ENCODE peak calls at places on chromosomes 4 and X, in five cellular contexts. O is DND-41, Y is fibroblast of pulmonary artery, U is tibial nerve, W is sigmoid colon. I is an unnamed sample.

GRCh38 chrX:151039351-151039750 is 56.2 kb downstream of the HMGB3 start:
- DNase-seq in O (no peak), Y (no peak), U (no peak), W (no peak), I (no peak)

GRCh38 chr4:153467154-153467896 is 1.2 kb downstream of the TMEM131L start:
- DNase-seq in O (peak), Y (no peak), U (no peak), W (peak), I (no peak)

GRCh38 chr4:2251795-2252529 is 9.9 kb downstream of the MXD4 start:
- DNase-seq in O (peak), Y (no peak), U (peak), W (peak), I (no peak)

GRCh38 chr4:155796031-155796430 is 37.2 kb downstream of the GUCY1B1 start:
- DNase-seq in O (no peak), Y (peak), U (no peak), W (no peak), I (peak)

GRCh38 chr4:117085185-117085701 is at the start of gene TRAM1L1:
- DNase-seq in O (peak), Y (peak), U (no peak), W (peak), I (peak)

GRCh38 chr4:35365186-35365585 is 879.1 kb downstream of the ARAP2 start:
- DNase-seq in O (no peak), Y (no peak), U (no peak), W (no peak), I (no peak)

GRCh38 chrX:63934791-63935190 is 149.8 kb upstream of the ARHGEF9 start:
- DNase-seq in O (no peak), Y (no peak), U (no peak), W (no peak), I (no peak)

GRCh38 chrX:71958281-71958675 is 47.6 kb downstream of the NHSL2 start:
- DNase-seq in O (no peak), Y (peak), U (no peak), W (no peak), I (no peak)

GRCh38 chr4:20698382-20698781 is 1.9 kb upstream of the PACRGL start:
- DNase-seq in O (no peak), Y (peak), U (no peak), W (no peak), I (peak)

GRCh38 chrX:11363069-11363594 is 69.9 kb downstream of the AMELX start:
- DNase-seq in O (no peak), Y (no peak), U (no peak), W (no peak), I (no peak)

GRCh38 chrX:106802388-106803275 is at the start of gene TBC1D8B:
- DNase-seq in O (no peak), Y (peak), U (peak), W (peak), I (peak)

GRCh38 chr4:104394409-104394813 is 100.3 kb downstream of the CXXC4 start:
- DNase-seq in O (no peak), Y (no peak), U (no peak), W (no peak), I (no peak)

GRCh38 chrX:71181910-71182799 is 37.5 kb downstream of the NLGN3 start:
- DNase-seq in O (peak), Y (peak), U (peak), W (peak), I (peak)

GRCh38 chr4:80017125-80017854 is 55.7 kb downstream of the ANTXR2 start:
- DNase-seq in O (peak), Y (peak), U (no peak), W (no peak), I (peak)

GRCh38 chr4:53676402-53676871 is 85.2 kb upstream of the LNX1 start:
- DNase-seq in O (no peak), Y (peak), U (no peak), W (no peak), I (peak)

GRCh38 chr4:107951551-107951950 is 20.2 kb downstream of the CYP2U1 start:
- DNase-seq in O (no peak), Y (peak), U (no peak), W (no peak), I (peak)

GRCh38 chr4:98939446-98939845 is 10.5 kb upstream of the EIF4E start:
- DNase-seq in O (no peak), Y (no peak), U (no peak), W (no peak), I (no peak)

GRCh38 chr4:24924309-24924781 is 11.5 kb upstream of the CCDC149 start:
- DNase-seq in O (no peak), Y (peak), U (no peak), W (no peak), I (peak)

GRCh38 chr4:21415728-21416127 is 532.8 kb downstream of the KCNIP4 start:
- DNase-seq in O (no peak), Y (no peak), U (no peak), W (no peak), I (no peak)

GRCh38 chr4:5827108-5828004 is 65.5 kb downstream of the CRMP1 start:
- DNase-seq in O (no peak), Y (peak), U (no peak), W (no peak), I (peak)

GRCh38 chr4:172996571-172997216 is 171.9 kb upstream of the GALNT7 start:
- DNase-seq in O (no peak), Y (peak), U (no peak), W (no peak), I (peak)

GRCh38 chr4:120653790-120654189 is 268.7 kb downstream of the PRDM5 start:
- DNase-seq in O (no peak), Y (no peak), U (no peak), W (no peak), I (no peak)

GRCh38 chr4:31015123-31015522 is 295.0 kb downstream of the PCDH7 start:
- DNase-seq in O (no peak), Y (no peak), U (no peak), W (no peak), I (no peak)

GRCh38 chr4:74473155-74473811 is 28.3 kb downstream of the AREG start:
- DNase-seq in O (no peak), Y (peak), U (no peak), W (no peak), I (peak)

GRCh38 chr4:186900232-186900900 is 176.7 kb upstream of the FAT1 start:
- DNase-seq in O (no peak), Y (peak), U (no peak), W (no peak), I (peak)

GRCh38 chrX:107589243-107589642 is 39.1 kb upstream of the PRPS1 start:
- DNase-seq in O (no peak), Y (no peak), U (no peak), W (no peak), I (no peak)

GRCh38 chr4:54433686-54434085 is 204.6 kb downstream of the PDGFRA start:
- DNase-seq in O (no peak), Y (peak), U (no peak), W (no peak), I (peak)

GRCh38 chr4:138412847-138413246 is 170.7 kb upstream of the SLC7A11 start:
- DNase-seq in O (no peak), Y (no peak), U (no peak), W (no peak), I (no peak)

GRCh38 chr4:128600996-128601857 is 208.3 kb upstream of the JADE1 start:
- DNase-seq in O (peak), Y (peak), U (peak), W (peak), I (peak)

GRCh38 chr4:109207060-109207459 is 95.4 kb downstream of the COL25A1 start:
- DNase-seq in O (no peak), Y (peak), U (no peak), W (no peak), I (peak)

GRCh38 chr4:12555011-12555410 is 929.1 kb downstream of the RAB28 start:
- DNase-seq in O (no peak), Y (peak), U (no peak), W (no peak), I (peak)

GRCh38 chrX:153870288-153870690 is 15.7 kb downstream of the L1CAM start:
- DNase-seq in O (no peak), Y (no peak), U (no peak), W (peak), I (no peak)

GRCh38 chr4:173448557-173448918 is 49.6 kb upstream of the SCRG1 start:
- DNase-seq in O (no peak), Y (no peak), U (no peak), W (no peak), I (peak)

GRCh38 chr4:107736924-107737448 is 17.0 kb upstream of the PAPSS1 start:
- DNase-seq in O (peak), Y (peak), U (no peak), W (no peak), I (peak)

GRCh38 chrX:43899878-43900815 is 17.9 kb upstream of the MAOB start:
- DNase-seq in O (no peak), Y (no peak), U (no peak), W (no peak), I (no peak)

GRCh38 chr4:26404597-26405323 is 83.9 kb downstream of the RBPJ start:
- DNase-seq in O (no peak), Y (no peak), U (no peak), W (no peak), I (no peak)
- TF ChIP-seq CTCF in O (no peak), Y (no peak), U (no peak), W (no peak), I (peak)

GRCh38 chr4:145982791-145983190 is 44.2 kb upstream of the ZNF827 start:
- DNase-seq in O (no peak), Y (no peak), U (no peak), W (no peak), I (no peak)

GRCh38 chr4:145984563-145984962 is 45.9 kb upstream of the ZNF827 start:
- DNase-seq in O (no peak), Y (no peak), U (no peak), W (no peak), I (no peak)

DNA sequence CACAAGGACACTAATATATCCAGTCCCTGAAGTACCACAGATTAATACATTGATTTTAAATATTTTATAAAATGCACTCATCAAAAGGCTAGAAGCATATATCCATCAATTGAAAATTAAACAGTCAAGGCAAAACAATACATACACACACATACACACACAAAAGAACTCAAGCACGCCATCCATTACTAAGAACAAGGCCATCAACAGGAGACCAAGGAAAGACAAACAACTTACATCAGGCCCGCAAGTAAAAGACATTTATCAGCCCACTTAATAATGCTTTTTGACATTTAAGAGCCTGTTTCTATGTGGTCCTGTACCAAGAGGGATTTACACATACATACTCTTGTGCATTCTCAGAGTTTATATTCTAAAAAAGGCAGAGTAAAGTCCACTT is 50.0 kb upstream of the ZNF827 start:
- DNase-seq in O (no peak), Y (no peak), U (no peak), W (no peak), I (no peak)
- H3K4me3 ChIP-seq in O (no peak), Y (no peak), U (no peak), W (no peak), I (no peak)

GRCh38 chr4:76951333-76952033 is 1.9 kb downstream of the SEPTIN11 start:
- DNase-seq in O (no peak), Y (peak), U (no peak), W (no peak), I (no peak)
- TF ChIP-seq CTCF in O (no peak), Y (no peak), U (no peak), W (no peak), I (no peak)

GRCh38 chr4:102723511-102723910 is 37.3 kb downstream of the MANBA start:
- DNase-seq in O (no peak), Y (no peak), U (no peak), W (no peak), I (peak)

GRCh38 chr4:102722740-102723139 is 38.0 kb downstream of the MANBA start:
- DNase-seq in O (no peak), Y (no peak), U (no peak), W (no peak), I (no peak)

GRCh38 chr4:102730968-102731533 is 29.7 kb downstream of the MANBA start:
- DNase-seq in O (no peak), Y (no peak), U (no peak), W (no peak), I (no peak)

GRCh38 chr4:102726068-102726467 is 34.7 kb downstream of the MANBA start:
- DNase-seq in O (no peak), Y (no peak), U (no peak), W (no peak), I (no peak)

GRCh38 chr4:102725229-102725628 is 35.5 kb downstream of the MANBA start:
- DNase-seq in O (no peak), Y (no peak), U (no peak), W (no peak), I (no peak)
- H3K4me3 ChIP-seq in O (no peak), Y (no peak), U (no peak), W (no peak), I (no peak)

DNA sequence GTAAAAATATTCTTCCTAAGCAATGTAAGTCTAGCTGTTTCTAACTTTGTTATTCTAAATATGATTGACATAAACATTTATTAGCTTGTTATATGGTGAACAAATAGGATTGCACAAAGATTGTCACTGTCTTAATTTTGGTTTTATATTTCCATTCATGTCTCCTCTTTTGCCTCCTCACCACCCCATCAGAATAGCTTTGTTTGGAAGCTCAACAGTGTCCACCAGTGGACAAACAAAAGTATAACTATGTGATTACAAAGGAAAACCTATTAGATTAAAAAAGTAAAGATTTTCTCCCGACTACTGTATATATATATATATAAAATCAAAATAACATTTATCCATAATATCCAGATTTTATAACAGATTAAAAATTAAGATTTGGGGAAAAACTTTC is 468.2 kb downstream of the ZIC3 start:
- DNase-seq in O (no peak), Y (no peak), U (no peak), W (no peak), I (no peak)
- TF ChIP-seq CTCF in O (no peak), Y (no peak), U (no peak), W (no peak), I (no peak)

GRCh38 chr4:4719446-4719845 is 140.0 kb upstream of the MSX1 start:
- DNase-seq in O (no peak), Y (no peak), U (no peak), W (no peak), I (no peak)
- H3K4me3 ChIP-seq in O (no peak), Y (no peak), U (no peak), W (no peak), I (no peak)